ENCODE peak calls at places on chromosome 16, in five cellular contexts. One of them, this sample, is unnamed.

GRCh38 chr16:13902677-13903076 is 17.3 kb upstream of the ERCC4 start:
- DNase-seq in activated CD4-positive, CD25-positive, alpha-beta regulatory T cell treated with anti-CD3 and anti-CD28 coated beads, Interleukin-2, amount 50 U/mL, for 72 hours: no peak
- DNase-seq in stimulated activated CD4-positive, alpha-beta T cell treated with anti-CD3 and anti-CD28 coated beads, Interleukin-1b, Interleukin-23, amount 100 ng/mL, for 1 hour: no peak
- DNase-seq in LoVo: no peak
- DNase-seq in T-cell: no peak
- DNase-seq in this sample: no peak

GRCh38 chr16:69838417-69838990 is 76.4 kb downstream of the WWP2 start:
- DNase-seq in T-cell: no peak
- DNase-seq in activated CD4-positive, CD25-positive, alpha-beta regulatory T cell treated with anti-CD3 and anti-CD28 coated beads, Interleukin-2, amount 50 U/mL, for 72 hours: no peak
- DNase-seq in LoVo: no peak
- DNase-seq in stimulated activated CD4-positive, alpha-beta T cell treated with anti-CD3 and anti-CD28 coated beads, Interleukin-1b, Interleukin-23, amount 100 ng/mL, for 1 hour: no peak
- DNase-seq in this sample: no peak

GRCh38 chr16:25707982-25708583 is 16.3 kb downstream of the HS3ST4 start:
- DNase-seq in activated CD4-positive, CD25-positive, alpha-beta regulatory T cell treated with anti-CD3 and anti-CD28 coated beads, Interleukin-2, amount 50 U/mL, for 72 hours: no peak
- DNase-seq in LoVo: no peak
- DNase-seq in stimulated activated CD4-positive, alpha-beta T cell treated with anti-CD3 and anti-CD28 coated beads, Interleukin-1b, Interleukin-23, amount 100 ng/mL, for 1 hour: no peak
- DNase-seq in T-cell: no peak
- DNase-seq in this sample: no peak

GRCh38 chr16:22008215-22009142 is 568 bp downstream of the MOSMO start:
- DNase-seq in activated CD4-positive, CD25-positive, alpha-beta regulatory T cell treated with anti-CD3 and anti-CD28 coated beads, Interleukin-2, amount 50 U/mL, for 72 hours: peak
- DNase-seq in T-cell: no peak
- DNase-seq in stimulated activated CD4-positive, alpha-beta T cell treated with anti-CD3 and anti-CD28 coated beads, Interleukin-1b, Interleukin-23, amount 100 ng/mL, for 1 hour: no peak
- DNase-seq in LoVo: no peak
- DNase-seq in this sample: no peak

GRCh38 chr16:27920391-27920891 is 143.1 kb downstream of the GSG1L start:
- DNase-seq in T-cell: no peak
- DNase-seq in LoVo: no peak
- DNase-seq in stimulated activated CD4-positive, alpha-beta T cell treated with anti-CD3 and anti-CD28 coated beads, Interleukin-1b, Interleukin-23, amount 100 ng/mL, for 1 hour: no peak
- DNase-seq in activated CD4-positive, CD25-positive, alpha-beta regulatory T cell treated with anti-CD3 and anti-CD28 coated beads, Interleukin-2, amount 50 U/mL, for 72 hours: no peak
- DNase-seq in this sample: no peak

GRCh38 chr16:19294156-19294649 is 8.7 kb downstream of the CLEC19A start:
- DNase-seq in T-cell: no peak
- DNase-seq in LoVo: no peak
- DNase-seq in activated CD4-positive, CD25-positive, alpha-beta regulatory T cell treated with anti-CD3 and anti-CD28 coated beads, Interleukin-2, amount 50 U/mL, for 72 hours: peak
- DNase-seq in stimulated activated CD4-positive, alpha-beta T cell treated with anti-CD3 and anti-CD28 coated beads, Interleukin-1b, Interleukin-23, amount 100 ng/mL, for 1 hour: no peak
- DNase-seq in this sample: no peak

GRCh38 chr16:89602273-89602951 is 11.0 kb upstream of the DPEP1 start:
- DNase-seq in stimulated activated CD4-positive, alpha-beta T cell treated with anti-CD3 and anti-CD28 coated beads, Interleukin-1b, Interleukin-23, amount 100 ng/mL, for 1 hour: peak
- DNase-seq in activated CD4-positive, CD25-positive, alpha-beta regulatory T cell treated with anti-CD3 and anti-CD28 coated beads, Interleukin-2, amount 50 U/mL, for 72 hours: peak
- DNase-seq in T-cell: peak
- DNase-seq in LoVo: no peak
- DNase-seq in this sample: no peak

GRCh38 chr16:11560701-11561439 is 25.8 kb downstream of the LITAF start:
- DNase-seq in activated CD4-positive, CD25-positive, alpha-beta regulatory T cell treated with anti-CD3 and anti-CD28 coated beads, Interleukin-2, amount 50 U/mL, for 72 hours: peak
- DNase-seq in LoVo: no peak
- DNase-seq in stimulated activated CD4-positive, alpha-beta T cell treated with anti-CD3 and anti-CD28 coated beads, Interleukin-1b, Interleukin-23, amount 100 ng/mL, for 1 hour: peak
- DNase-seq in T-cell: peak
- DNase-seq in this sample: no peak

GRCh38 chr16:30774367-30775130 is 12.4 kb downstream of the RNF40 start:
- DNase-seq in stimulated activated CD4-positive, alpha-beta T cell treated with anti-CD3 and anti-CD28 coated beads, Interleukin-1b, Interleukin-23, amount 100 ng/mL, for 1 hour: no peak
- DNase-seq in activated CD4-positive, CD25-positive, alpha-beta regulatory T cell treated with anti-CD3 and anti-CD28 coated beads, Interleukin-2, amount 50 U/mL, for 72 hours: no peak
- DNase-seq in T-cell: no peak
- DNase-seq in LoVo: no peak
- DNase-seq in this sample: no peak

GRCh38 chr16:9107025-9107970 is 15.9 kb downstream of the HAPSTR1 start:
- DNase-seq in activated CD4-positive, CD25-positive, alpha-beta regulatory T cell treated with anti-CD3 and anti-CD28 coated beads, Interleukin-2, amount 50 U/mL, for 72 hours: no peak
- DNase-seq in stimulated activated CD4-positive, alpha-beta T cell treated with anti-CD3 and anti-CD28 coated beads, Interleukin-1b, Interleukin-23, amount 100 ng/mL, for 1 hour: no peak
- DNase-seq in LoVo: no peak
- DNase-seq in T-cell: no peak
- DNase-seq in this sample: no peak

GRCh38 chr16:30382398-30383015 is at the start of gene SEPTIN1:
- DNase-seq in T-cell: peak
- DNase-seq in activated CD4-positive, CD25-positive, alpha-beta regulatory T cell treated with anti-CD3 and anti-CD28 coated beads, Interleukin-2, amount 50 U/mL, for 72 hours: peak
- DNase-seq in LoVo: no peak
- DNase-seq in stimulated activated CD4-positive, alpha-beta T cell treated with anti-CD3 and anti-CD28 coated beads, Interleukin-1b, Interleukin-23, amount 100 ng/mL, for 1 hour: no peak
- DNase-seq in this sample: no peak

GRCh38 chr16:50607051-50607431 is 58.8 kb downstream of the NKD1 start:
- DNase-seq in T-cell: no peak
- DNase-seq in stimulated activated CD4-positive, alpha-beta T cell treated with anti-CD3 and anti-CD28 coated beads, Interleukin-1b, Interleukin-23, amount 100 ng/mL, for 1 hour: no peak
- DNase-seq in activated CD4-positive, CD25-positive, alpha-beta regulatory T cell treated with anti-CD3 and anti-CD28 coated beads, Interleukin-2, amount 50 U/mL, for 72 hours: no peak
- DNase-seq in LoVo: no peak
- DNase-seq in this sample: no peak

GRCh38 chr16:49918257-49918656 is 62.3 kb upstream of the ZNF423 start:
- DNase-seq in LoVo: no peak
- DNase-seq in stimulated activated CD4-positive, alpha-beta T cell treated with anti-CD3 and anti-CD28 coated beads, Interleukin-1b, Interleukin-23, amount 100 ng/mL, for 1 hour: no peak
- DNase-seq in activated CD4-positive, CD25-positive, alpha-beta regulatory T cell treated with anti-CD3 and anti-CD28 coated beads, Interleukin-2, amount 50 U/mL, for 72 hours: no peak
- DNase-seq in T-cell: no peak
- DNase-seq in this sample: no peak

GRCh38 chr16:15055141-15056053 is 477 bp downstream of the NTAN1 start:
- DNase-seq in LoVo: no peak
- DNase-seq in stimulated activated CD4-positive, alpha-beta T cell treated with anti-CD3 and anti-CD28 coated beads, Interleukin-1b, Interleukin-23, amount 100 ng/mL, for 1 hour: no peak
- DNase-seq in T-cell: peak
- DNase-seq in activated CD4-positive, CD25-positive, alpha-beta regulatory T cell treated with anti-CD3 and anti-CD28 coated beads, Interleukin-2, amount 50 U/mL, for 72 hours: no peak
- DNase-seq in this sample: no peak

GRCh38 chr16:31253642-31254045 is 6.1 kb upstream of the ITGAM start:
- DNase-seq in activated CD4-positive, CD25-positive, alpha-beta regulatory T cell treated with anti-CD3 and anti-CD28 coated beads, Interleukin-2, amount 50 U/mL, for 72 hours: no peak
- DNase-seq in T-cell: no peak
- DNase-seq in stimulated activated CD4-positive, alpha-beta T cell treated with anti-CD3 and anti-CD28 coated beads, Interleukin-1b, Interleukin-23, amount 100 ng/mL, for 1 hour: no peak
- DNase-seq in LoVo: no peak
- DNase-seq in this sample: no peak

GRCh38 chr16:35741546-35741945 is 2282.1 kb downstream of the TP53TG3F start:
- DNase-seq in LoVo: no peak
- DNase-seq in T-cell: no peak
- DNase-seq in stimulated activated CD4-positive, alpha-beta T cell treated with anti-CD3 and anti-CD28 coated beads, Interleukin-1b, Interleukin-23, amount 100 ng/mL, for 1 hour: no peak
- DNase-seq in activated CD4-positive, CD25-positive, alpha-beta regulatory T cell treated with anti-CD3 and anti-CD28 coated beads, Interleukin-2, amount 50 U/mL, for 72 hours: no peak
- DNase-seq in this sample: no peak

GRCh38 chr16:50309527-50310307 is 43.4 kb downstream of the ADCY7 start:
- DNase-seq in activated CD4-positive, CD25-positive, alpha-beta regulatory T cell treated with anti-CD3 and anti-CD28 coated beads, Interleukin-2, amount 50 U/mL, for 72 hours: peak
- DNase-seq in stimulated activated CD4-positive, alpha-beta T cell treated with anti-CD3 and anti-CD28 coated beads, Interleukin-1b, Interleukin-23, amount 100 ng/mL, for 1 hour: no peak
- DNase-seq in LoVo: no peak
- DNase-seq in T-cell: no peak
- DNase-seq in this sample: no peak

GRCh38 chr16:87465306-87465705 is 27.5 kb downstream of the ZCCHC14 start:
- DNase-seq in stimulated activated CD4-positive, alpha-beta T cell treated with anti-CD3 and anti-CD28 coated beads, Interleukin-1b, Interleukin-23, amount 100 ng/mL, for 1 hour: no peak
- DNase-seq in LoVo: peak
- DNase-seq in activated CD4-positive, CD25-positive, alpha-beta regulatory T cell treated with anti-CD3 and anti-CD28 coated beads, Interleukin-2, amount 50 U/mL, for 72 hours: no peak
- DNase-seq in T-cell: no peak
- DNase-seq in this sample: no peak

GRCh38 chr16:81693047-81693446 is 86.0 kb upstream of the PLCG2 start:
- DNase-seq in T-cell: no peak
- DNase-seq in activated CD4-positive, CD25-positive, alpha-beta regulatory T cell treated with anti-CD3 and anti-CD28 coated beads, Interleukin-2, amount 50 U/mL, for 72 hours: no peak
- DNase-seq in stimulated activated CD4-positive, alpha-beta T cell treated with anti-CD3 and anti-CD28 coated beads, Interleukin-1b, Interleukin-23, amount 100 ng/mL, for 1 hour: no peak
- DNase-seq in LoVo: no peak
- DNase-seq in this sample: no peak

GRCh38 chr16:22901563-22901962 is 87.6 kb downstream of the HS3ST2 start:
- DNase-seq in activated CD4-positive, CD25-positive, alpha-beta regulatory T cell treated with anti-CD3 and anti-CD28 coated beads, Interleukin-2, amount 50 U/mL, for 72 hours: no peak
- DNase-seq in stimulated activated CD4-positive, alpha-beta T cell treated with anti-CD3 and anti-CD28 coated beads, Interleukin-1b, Interleukin-23, amount 100 ng/mL, for 1 hour: no peak
- DNase-seq in LoVo: no peak
- DNase-seq in T-cell: no peak
- DNase-seq in this sample: no peak

GRCh38 chr16:10992112-10992511 is 47.7 kb downstream of the CLEC16A start:
- DNase-seq in LoVo: no peak
- DNase-seq in T-cell: no peak
- DNase-seq in stimulated activated CD4-positive, alpha-beta T cell treated with anti-CD3 and anti-CD28 coated beads, Interleukin-1b, Interleukin-23, amount 100 ng/mL, for 1 hour: no peak
- DNase-seq in activated CD4-positive, CD25-positive, alpha-beta regulatory T cell treated with anti-CD3 and anti-CD28 coated beads, Interleukin-2, amount 50 U/mL, for 72 hours: no peak
- DNase-seq in this sample: no peak

GRCh38 chr16:27461483-27462171 is 59.7 kb downstream of the IL21R start:
- DNase-seq in LoVo: no peak
- DNase-seq in activated CD4-positive, CD25-positive, alpha-beta regulatory T cell treated with anti-CD3 and anti-CD28 coated beads, Interleukin-2, amount 50 U/mL, for 72 hours: no peak
- DNase-seq in stimulated activated CD4-positive, alpha-beta T cell treated with anti-CD3 and anti-CD28 coated beads, Interleukin-1b, Interleukin-23, amount 100 ng/mL, for 1 hour: no peak
- DNase-seq in T-cell: no peak
- DNase-seq in this sample: no peak

GRCh38 chr16:1125471-1125870 is 27.4 kb upstream of the CACNA1H start:
- DNase-seq in LoVo: no peak
- DNase-seq in T-cell: peak
- DNase-seq in activated CD4-positive, CD25-positive, alpha-beta regulatory T cell treated with anti-CD3 and anti-CD28 coated beads, Interleukin-2, amount 50 U/mL, for 72 hours: no peak
- DNase-seq in stimulated activated CD4-positive, alpha-beta T cell treated with anti-CD3 and anti-CD28 coated beads, Interleukin-1b, Interleukin-23, amount 100 ng/mL, for 1 hour: no peak
- DNase-seq in this sample: no peak

GRCh38 chr16:78407191-78407590 is 307.7 kb downstream of the WWOX start:
- DNase-seq in T-cell: no peak
- DNase-seq in stimulated activated CD4-positive, alpha-beta T cell treated with anti-CD3 and anti-CD28 coated beads, Interleukin-1b, Interleukin-23, amount 100 ng/mL, for 1 hour: no peak
- DNase-seq in activated CD4-positive, CD25-positive, alpha-beta regulatory T cell treated with anti-CD3 and anti-CD28 coated beads, Interleukin-2, amount 50 U/mL, for 72 hours: no peak
- DNase-seq in LoVo: no peak
- DNase-seq in this sample: no peak

GRCh38 chr16:48963901-48964615 is 317.6 kb downstream of the CBLN1 start:
- DNase-seq in stimulated activated CD4-positive, alpha-beta T cell treated with anti-CD3 and anti-CD28 coated beads, Interleukin-1b, Interleukin-23, amount 100 ng/mL, for 1 hour: no peak
- DNase-seq in activated CD4-positive, CD25-positive, alpha-beta regulatory T cell treated with anti-CD3 and anti-CD28 coated beads, Interleukin-2, amount 50 U/mL, for 72 hours: no peak
- DNase-seq in T-cell: no peak
- DNase-seq in LoVo: peak
- DNase-seq in this sample: no peak

GRCh38 chr16:7849891-7850290 is 517.2 kb downstream of the RBFOX1 start:
- DNase-seq in LoVo: no peak
- DNase-seq in stimulated activated CD4-positive, alpha-beta T cell treated with anti-CD3 and anti-CD28 coated beads, Interleukin-1b, Interleukin-23, amount 100 ng/mL, for 1 hour: no peak
- DNase-seq in T-cell: no peak
- DNase-seq in activated CD4-positive, CD25-positive, alpha-beta regulatory T cell treated with anti-CD3 and anti-CD28 coated beads, Interleukin-2, amount 50 U/mL, for 72 hours: no peak
- DNase-seq in this sample: peak

GRCh38 chr16:14337303-14338191 is 266.4 kb downstream of the MRTFB start:
- DNase-seq in LoVo: no peak
- DNase-seq in activated CD4-positive, CD25-positive, alpha-beta regulatory T cell treated with anti-CD3 and anti-CD28 coated beads, Interleukin-2, amount 50 U/mL, for 72 hours: no peak
- DNase-seq in T-cell: no peak
- DNase-seq in stimulated activated CD4-positive, alpha-beta T cell treated with anti-CD3 and anti-CD28 coated beads, Interleukin-1b, Interleukin-23, amount 100 ng/mL, for 1 hour: no peak
- DNase-seq in this sample: no peak

GRCh38 chr16:22721497-22722100 is 92.4 kb upstream of the HS3ST2 start:
- DNase-seq in stimulated activated CD4-positive, alpha-beta T cell treated with anti-CD3 and anti-CD28 coated beads, Interleukin-1b, Interleukin-23, amount 100 ng/mL, for 1 hour: no peak
- DNase-seq in LoVo: no peak
- DNase-seq in activated CD4-positive, CD25-positive, alpha-beta regulatory T cell treated with anti-CD3 and anti-CD28 coated beads, Interleukin-2, amount 50 U/mL, for 72 hours: no peak
- DNase-seq in T-cell: no peak
- DNase-seq in this sample: no peak

GRCh38 chr16:3025032-3026002 is 1.5 kb downstream of the THOC6 start:
- DNase-seq in T-cell: no peak
- DNase-seq in stimulated activated CD4-positive, alpha-beta T cell treated with anti-CD3 and anti-CD28 coated beads, Interleukin-1b, Interleukin-23, amount 100 ng/mL, for 1 hour: no peak
- DNase-seq in LoVo: no peak
- DNase-seq in activated CD4-positive, CD25-positive, alpha-beta regulatory T cell treated with anti-CD3 and anti-CD28 coated beads, Interleukin-2, amount 50 U/mL, for 72 hours: no peak
- DNase-seq in this sample: no peak

GRCh38 chr16:56307534-56307873 is 116.2 kb downstream of the GNAO1 start:
- DNase-seq in T-cell: no peak
- DNase-seq in stimulated activated CD4-positive, alpha-beta T cell treated with anti-CD3 and anti-CD28 coated beads, Interleukin-1b, Interleukin-23, amount 100 ng/mL, for 1 hour: no peak
- DNase-seq in LoVo: no peak
- DNase-seq in activated CD4-positive, CD25-positive, alpha-beta regulatory T cell treated with anti-CD3 and anti-CD28 coated beads, Interleukin-2, amount 50 U/mL, for 72 hours: no peak
- DNase-seq in this sample: no peak

GRCh38 chr16:66934138-66934838 is at the start of gene CIAO2B:
- DNase-seq in T-cell: peak
- DNase-seq in LoVo: peak
- DNase-seq in stimulated activated CD4-positive, alpha-beta T cell treated with anti-CD3 and anti-CD28 coated beads, Interleukin-1b, Interleukin-23, amount 100 ng/mL, for 1 hour: peak
- DNase-seq in activated CD4-positive, CD25-positive, alpha-beta regulatory T cell treated with anti-CD3 and anti-CD28 coated beads, Interleukin-2, amount 50 U/mL, for 72 hours: peak
- DNase-seq in this sample: no peak

GRCh38 chr16:81940781-81941560 is 70.3 kb downstream of the SDR42E1 start:
- DNase-seq in T-cell: no peak
- DNase-seq in LoVo: peak
- DNase-seq in stimulated activated CD4-positive, alpha-beta T cell treated with anti-CD3 and anti-CD28 coated beads, Interleukin-1b, Interleukin-23, amount 100 ng/mL, for 1 hour: no peak
- DNase-seq in activated CD4-positive, CD25-positive, alpha-beta regulatory T cell treated with anti-CD3 and anti-CD28 coated beads, Interleukin-2, amount 50 U/mL, for 72 hours: no peak
- DNase-seq in this sample: no peak

GRCh38 chr16:74449470-74449869 is 28.2 kb upstream of the CLEC18B start:
- DNase-seq in activated CD4-positive, CD25-positive, alpha-beta regulatory T cell treated with anti-CD3 and anti-CD28 coated beads, Interleukin-2, amount 50 U/mL, for 72 hours: no peak
- DNase-seq in LoVo: peak
- DNase-seq in stimulated activated CD4-positive, alpha-beta T cell treated with anti-CD3 and anti-CD28 coated beads, Interleukin-1b, Interleukin-23, amount 100 ng/mL, for 1 hour: no peak
- DNase-seq in T-cell: no peak
- DNase-seq in this sample: no peak

GRCh38 chr16:81465375-81465943 is 20.9 kb downstream of the CMIP start:
- DNase-seq in T-cell: no peak
- DNase-seq in stimulated activated CD4-positive, alpha-beta T cell treated with anti-CD3 and anti-CD28 coated beads, Interleukin-1b, Interleukin-23, amount 100 ng/mL, for 1 hour: no peak
- DNase-seq in LoVo: no peak
- DNase-seq in activated CD4-positive, CD25-positive, alpha-beta regulatory T cell treated with anti-CD3 and anti-CD28 coated beads, Interleukin-2, amount 50 U/mL, for 72 hours: no peak
- DNase-seq in this sample: no peak

GRCh38 chr16:58882292-58882691 is 148.2 kb upstream of the GOT2 start:
- DNase-seq in activated CD4-positive, CD25-positive, alpha-beta regulatory T cell treated with anti-CD3 and anti-CD28 coated beads, Interleukin-2, amount 50 U/mL, for 72 hours: no peak
- DNase-seq in stimulated activated CD4-positive, alpha-beta T cell treated with anti-CD3 and anti-CD28 coated beads, Interleukin-1b, Interleukin-23, amount 100 ng/mL, for 1 hour: no peak
- DNase-seq in T-cell: no peak
- DNase-seq in LoVo: no peak
- DNase-seq in this sample: no peak